ENCODE peak calls at places on chromosomes 12 and 14, in four cellular contexts. One of them, this sample, is unnamed.

GRCh38 chr12:80580254-80580653 is 127.2 kb upstream of the MYF6 start:
- DNase-seq in progenitor cell of endocrine pancreas: no peak
- DNase-seq in neural crest cell: no peak
- DNase-seq in mammary epithelial cell: peak; percentile 80
- DNase-seq in this sample: no peak

GRCh38 chr12:104751594-104751993 is 206.5 kb downstream of the SLC41A2 start:
- DNase-seq in neural crest cell: no peak
- DNase-seq in progenitor cell of endocrine pancreas: no peak
- DNase-seq in mammary epithelial cell: no peak
- DNase-seq in this sample: no peak

GRCh38 chr12:99649551-99649950 is 2.0 kb downstream of the GARIN6 start:
- DNase-seq in progenitor cell of endocrine pancreas: no peak
- DNase-seq in neural crest cell: no peak
- DNase-seq in mammary epithelial cell: no peak
- DNase-seq in this sample: no peak

GRCh38 chr14:65356327-65356836 is 56.1 kb upstream of the FUT8 start:
- DNase-seq in mammary epithelial cell: peak; percentile 100
- DNase-seq in neural crest cell: no peak
- DNase-seq in progenitor cell of endocrine pancreas: no peak
- DNase-seq in this sample: no peak

GRCh38 chr12:12704593-12705230 is 8.7 kb upstream of the GPR19 start:
- DNase-seq in neural crest cell: no peak
- DNase-seq in mammary epithelial cell: peak; percentile 84
- DNase-seq in progenitor cell of endocrine pancreas: no peak
- DNase-seq in this sample: peak; percentile 30

GRCh38 chr12:75634244-75635222 is 123.1 kb upstream of the KRR1 start:
- DNase-seq in progenitor cell of endocrine pancreas: no peak
- DNase-seq in mammary epithelial cell: no peak
- DNase-seq in neural crest cell: no peak
- DNase-seq in this sample: no peak

GRCh38 chr12:108856428-108857157 is 790 bp downstream of the SSH1 start:
- DNase-seq in neural crest cell: no peak
- DNase-seq in progenitor cell of endocrine pancreas: no peak
- DNase-seq in mammary epithelial cell: peak; percentile 73
- DNase-seq in this sample: peak; percentile 34

GRCh38 chr12:121590476-121591143 is 9.8 kb upstream of the KDM2B start:
- DNase-seq in progenitor cell of endocrine pancreas: no peak
- DNase-seq in mammary epithelial cell: peak; percentile 35
- DNase-seq in neural crest cell: peak; percentile 39
- DNase-seq in this sample: peak; percentile 20

GRCh38 chr14:51627313-51627712 is 24.4 kb upstream of the FRMD6 start:
- DNase-seq in mammary epithelial cell: no peak
- DNase-seq in progenitor cell of endocrine pancreas: no peak
- DNase-seq in neural crest cell: no peak
- DNase-seq in this sample: no peak

GRCh38 chr12:3088251-3088650 is 11.1 kb downstream of the TSPAN9 start:
- DNase-seq in neural crest cell: no peak
- DNase-seq in mammary epithelial cell: no peak
- DNase-seq in progenitor cell of endocrine pancreas: no peak
- DNase-seq in this sample: no peak

GRCh38 chr12:131865196-131865875 is 29.1 kb upstream of the ULK1 start:
- DNase-seq in neural crest cell: no peak
- DNase-seq in mammary epithelial cell: peak; percentile 70
- DNase-seq in progenitor cell of endocrine pancreas: no peak
- DNase-seq in this sample: no peak

GRCh38 chr14:51630987-51631386 is 20.7 kb upstream of the FRMD6 start:
- DNase-seq in progenitor cell of endocrine pancreas: no peak
- DNase-seq in neural crest cell: no peak
- DNase-seq in mammary epithelial cell: no peak
- DNase-seq in this sample: no peak

GRCh38 chr12:130514149-130514551 is 176.5 kb downstream of the PIWIL1 start:
- DNase-seq in neural crest cell: no peak
- DNase-seq in progenitor cell of endocrine pancreas: no peak
- DNase-seq in mammary epithelial cell: no peak
- DNase-seq in this sample: no peak

GRCh38 chr14:56482306-56482705 is 97.3 kb upstream of the TMEM260 start:
- DNase-seq in mammary epithelial cell: no peak
- DNase-seq in neural crest cell: peak; percentile 16
- DNase-seq in progenitor cell of endocrine pancreas: no peak
- DNase-seq in this sample: peak; percentile 49

GRCh38 chr12:124709722-124710656 is 142.6 kb upstream of the NCOR2 start:
- DNase-seq in mammary epithelial cell: no peak
- DNase-seq in progenitor cell of endocrine pancreas: no peak
- DNase-seq in neural crest cell: no peak
- DNase-seq in this sample: no peak

GRCh38 chr12:126907900-126908764 is 1358.8 kb upstream of the TMEM132C start:
- DNase-seq in neural crest cell: no peak
- DNase-seq in progenitor cell of endocrine pancreas: no peak
- DNase-seq in mammary epithelial cell: no peak
- DNase-seq in this sample: no peak

GRCh38 chr14:89123851-89124250 is 293.2 kb downstream of the FOXN3 start:
- DNase-seq in mammary epithelial cell: no peak
- DNase-seq in neural crest cell: no peak
- DNase-seq in progenitor cell of endocrine pancreas: no peak
- DNase-seq in this sample: no peak

GRCh38 chr12:126874427-126875026 is 1392.4 kb upstream of the TMEM132C start:
- DNase-seq in progenitor cell of endocrine pancreas: peak; percentile 68
- DNase-seq in mammary epithelial cell: peak; percentile 21
- DNase-seq in neural crest cell: peak; percentile 66
- DNase-seq in this sample: peak; percentile 82

GRCh38 chr14:68787235-68787727 is 5.6 kb downstream of the ZFP36L1 start:
- DNase-seq in mammary epithelial cell: no peak
- DNase-seq in neural crest cell: no peak
- DNase-seq in progenitor cell of endocrine pancreas: no peak
- DNase-seq in this sample: no peak

GRCh38 chr12:43655586-43655985 is 103.0 kb downstream of the PUS7L start:
- DNase-seq in neural crest cell: no peak
- DNase-seq in progenitor cell of endocrine pancreas: no peak
- DNase-seq in mammary epithelial cell: peak; percentile 51
- DNase-seq in this sample: no peak

GRCh38 chr14:23167006-23167847 is 16.2 kb downstream of the SLC7A8 start:
- DNase-seq in progenitor cell of endocrine pancreas: no peak
- DNase-seq in mammary epithelial cell: no peak
- DNase-seq in neural crest cell: no peak
- DNase-seq in this sample: no peak

GRCh38 chr12:94761559-94761958 is 111.2 kb upstream of the TMCC3 start:
- DNase-seq in neural crest cell: no peak
- DNase-seq in mammary epithelial cell: peak; percentile 94
- DNase-seq in progenitor cell of endocrine pancreas: no peak
- DNase-seq in this sample: no peak

GRCh38 chr12:126545411-126545810 is 1480.2 kb downstream of the AACS start:
- DNase-seq in progenitor cell of endocrine pancreas: no peak
- DNase-seq in mammary epithelial cell: no peak
- DNase-seq in neural crest cell: no peak
- DNase-seq in this sample: no peak

GRCh38 chr12:79547735-79548347 is 142.9 kb downstream of the PAWR start:
- DNase-seq in mammary epithelial cell: no peak
- DNase-seq in progenitor cell of endocrine pancreas: no peak
- DNase-seq in neural crest cell: peak; percentile 39
- DNase-seq in this sample: peak; percentile 46

GRCh38 chr12:92550661-92551060 is 152.1 kb upstream of the PLEKHG7 start:
- DNase-seq in mammary epithelial cell: peak; percentile 61
- DNase-seq in neural crest cell: no peak
- DNase-seq in progenitor cell of endocrine pancreas: no peak
- DNase-seq in this sample: no peak

GRCh38 chr14:24665440-24665991 is 31.5 kb upstream of the GZMB start:
- DNase-seq in progenitor cell of endocrine pancreas: no peak
- DNase-seq in mammary epithelial cell: peak; percentile 70
- DNase-seq in neural crest cell: no peak
- DNase-seq in this sample: no peak

GRCh38 chr14:51004801-51005526 is 60.7 kb upstream of the PYGL start:
- DNase-seq in progenitor cell of endocrine pancreas: no peak
- DNase-seq in mammary epithelial cell: peak; percentile 73
- DNase-seq in neural crest cell: no peak
- DNase-seq in this sample: no peak

GRCh38 chr12:115199831-115200230 is 515.9 kb upstream of the TBX3 start:
- DNase-seq in progenitor cell of endocrine pancreas: no peak
- DNase-seq in mammary epithelial cell: no peak
- DNase-seq in neural crest cell: no peak
- DNase-seq in this sample: no peak

GRCh38 chr12:119956047-119956446 is 33.0 kb upstream of the BICDL1 start:
- DNase-seq in mammary epithelial cell: no peak
- DNase-seq in progenitor cell of endocrine pancreas: no peak
- DNase-seq in neural crest cell: no peak
- DNase-seq in this sample: no peak

GRCh38 chr12:31797230-31797872 is 68.5 kb upstream of the AMN1 start:
- DNase-seq in mammary epithelial cell: no peak
- DNase-seq in progenitor cell of endocrine pancreas: no peak
- DNase-seq in neural crest cell: no peak
- DNase-seq in this sample: no peak

This sample was measured in nephron progenitor cell.